ENCODE peak calls at places on chromosomes 6 and 20, in nine cellular contexts. One of them, this sample, is unnamed.

GRCh38 chr6:170093276-170093657 is 197.6 kb downstream of the DLL1 start:
- DNase-seq in uterus: peak; percentile 9
- DNase-seq in H1: no peak
- DNase-seq in esophagus squamous epithelium: no peak
- DNase-seq in HepG2: no peak
- DNase-seq in stomach: peak; percentile 14
- DNase-seq in IMR-90: no peak
- DNase-seq in GM12892: no peak
- DNase-seq in right lobe of liver: no peak
- DNase-seq in this sample: no peak

GRCh38 chr6:122953766-122954165 is 42.3 kb upstream of the CLVS2 start:
- DNase-seq in GM12892: no peak
- DNase-seq in H1: no peak
- DNase-seq in esophagus squamous epithelium: no peak
- DNase-seq in right lobe of liver: no peak
- DNase-seq in HepG2: no peak
- DNase-seq in uterus: no peak
- DNase-seq in IMR-90: no peak
- DNase-seq in stomach: no peak
- DNase-seq in this sample: no peak

GRCh38 chr20:10916312-10916711 is 242.5 kb upstream of the JAG1 start:
- DNase-seq in right lobe of liver: no peak
- DNase-seq in HepG2: no peak
- DNase-seq in GM12892: no peak
- DNase-seq in esophagus squamous epithelium: no peak
- DNase-seq in H1: no peak
- DNase-seq in stomach: no peak
- DNase-seq in IMR-90: no peak
- DNase-seq in uterus: no peak
- DNase-seq in this sample: no peak

GRCh38 chr6:122778961-122779671 is 400 bp upstream of the FABP7 start:
- DNase-seq in right lobe of liver: no peak
- DNase-seq in IMR-90: no peak
- DNase-seq in H1: no peak
- DNase-seq in esophagus squamous epithelium: no peak
- DNase-seq in stomach: no peak
- DNase-seq in GM12892: no peak
- DNase-seq in HepG2: no peak
- DNase-seq in uterus: no peak
- DNase-seq in this sample: no peak

GRCh38 chr6:35473849-35474128 is 5.6 kb downstream of the RPL10A start:
- DNase-seq in H1: no peak
- DNase-seq in esophagus squamous epithelium: no peak
- DNase-seq in GM12892: no peak
- DNase-seq in right lobe of liver: no peak
- DNase-seq in IMR-90: no peak
- DNase-seq in uterus: no peak
- DNase-seq in HepG2: no peak
- DNase-seq in stomach: no peak
- DNase-seq in this sample: no peak

GRCh38 chr6:101443315-101443714 is 49.8 kb downstream of the GRIK2 start:
- DNase-seq in IMR-90: no peak
- DNase-seq in GM12892: no peak
- DNase-seq in esophagus squamous epithelium: no peak
- DNase-seq in HepG2: no peak
- DNase-seq in H1: no peak
- DNase-seq in stomach: no peak
- DNase-seq in uterus: no peak
- DNase-seq in right lobe of liver: no peak
- DNase-seq in this sample: no peak

GRCh38 chr6:108175592-108176279 is 9.9 kb downstream of the NR2E1 start:
- DNase-seq in esophagus squamous epithelium: no peak
- DNase-seq in right lobe of liver: no peak
- DNase-seq in stomach: no peak
- DNase-seq in IMR-90: no peak
- DNase-seq in GM12892: no peak
- DNase-seq in uterus: no peak
- DNase-seq in H1: no peak
- DNase-seq in HepG2: no peak
- DNase-seq in this sample: no peak

GRCh38 chr20:438581-439469 is 23.5 kb downstream of the TBC1D20 start:
- DNase-seq in esophagus squamous epithelium: no peak
- DNase-seq in GM12892: no peak
- DNase-seq in right lobe of liver: no peak
- DNase-seq in uterus: no peak
- DNase-seq in H1: no peak
- DNase-seq in IMR-90: no peak
- DNase-seq in HepG2: no peak
- DNase-seq in stomach: peak; percentile 47
- DNase-seq in this sample: no peak

GRCh38 chr20:4666001-4666470 is 55.7 kb upstream of the PRND start:
- DNase-seq in H1: no peak
- DNase-seq in esophagus squamous epithelium: no peak
- DNase-seq in uterus: no peak
- DNase-seq in stomach: no peak
- DNase-seq in HepG2: no peak
- DNase-seq in IMR-90: peak; percentile 49
- DNase-seq in right lobe of liver: no peak
- DNase-seq in GM12892: no peak
- DNase-seq in this sample: no peak

GRCh38 chr6:148548065-148548748 is 198.6 kb upstream of the UST start:
- DNase-seq in HepG2: no peak
- DNase-seq in GM12892: no peak
- DNase-seq in esophagus squamous epithelium: no peak
- DNase-seq in H1: no peak
- DNase-seq in IMR-90: peak; percentile 53
- DNase-seq in right lobe of liver: no peak
- DNase-seq in uterus: no peak
- DNase-seq in stomach: no peak
- DNase-seq in this sample: no peak

GRCh38 chr6:118993803-118994231 is 58.9 kb upstream of the MCM9 start:
- DNase-seq in GM12892: no peak
- DNase-seq in IMR-90: no peak
- DNase-seq in stomach: no peak
- DNase-seq in esophagus squamous epithelium: no peak
- DNase-seq in uterus: no peak
- DNase-seq in right lobe of liver: no peak
- DNase-seq in H1: no peak
- DNase-seq in HepG2: peak; percentile 5
- DNase-seq in this sample: no peak

GRCh38 chr6:140078552-140079126 is 704.2 kb upstream of the CITED2 start:
- DNase-seq in right lobe of liver: no peak
- DNase-seq in H1: no peak
- DNase-seq in esophagus squamous epithelium: no peak
- DNase-seq in stomach: no peak
- DNase-seq in GM12892: no peak
- DNase-seq in uterus: no peak
- DNase-seq in HepG2: no peak
- DNase-seq in IMR-90: peak; percentile 92
- DNase-seq in this sample: no peak

GRCh38 chr20:36574278-36575065 is 1.1 kb downstream of the TGIF2 start:
- DNase-seq in IMR-90: peak; percentile 38
- DNase-seq in uterus: peak; percentile 76
- DNase-seq in right lobe of liver: peak; percentile 73
- DNase-seq in stomach: peak; percentile 51
- DNase-seq in esophagus squamous epithelium: no peak
- DNase-seq in GM12892: peak; percentile 48
- DNase-seq in H1: no peak
- DNase-seq in HepG2: peak; percentile 73
- DNase-seq in this sample: peak; percentile 54

GRCh38 chr6:166736606-166737005 is 109.6 kb upstream of the RPS6KA2 start:
- DNase-seq in IMR-90: peak; percentile 59
- DNase-seq in esophagus squamous epithelium: no peak
- DNase-seq in uterus: no peak
- DNase-seq in H1: no peak
- DNase-seq in HepG2: no peak
- DNase-seq in GM12892: no peak
- DNase-seq in stomach: no peak
- DNase-seq in right lobe of liver: no peak
- DNase-seq in this sample: no peak

GRCh38 chr20:22984611-22985010 is 50.5 kb upstream of the SSTR4 start:
- DNase-seq in H1: no peak
- DNase-seq in uterus: no peak
- DNase-seq in HepG2: no peak
- DNase-seq in right lobe of liver: no peak
- DNase-seq in IMR-90: no peak
- DNase-seq in GM12892: no peak
- DNase-seq in stomach: no peak
- DNase-seq in esophagus squamous epithelium: no peak
- DNase-seq in this sample: no peak
- TF ChIP-seq POLR2A in H1: no peak
- TF ChIP-seq POLR2A in uterus: no peak
- TF ChIP-seq POLR2A in HepG2: no peak
- TF ChIP-seq POLR2A in right lobe of liver: no peak
- TF ChIP-seq POLR2A in IMR-90: no peak
- TF ChIP-seq POLR2A in GM12892: no peak
- TF ChIP-seq POLR2A in stomach: no peak
- TF ChIP-seq POLR2A in esophagus squamous epithelium: no peak
- TF ChIP-seq POLR2A in this sample: no peak

GRCh38 chr6:25975909-25976560 is 13.4 kb downstream of the TRIM38 start:
- DNase-seq in IMR-90: no peak
- DNase-seq in stomach: no peak
- DNase-seq in uterus: no peak
- DNase-seq in GM12892: no peak
- DNase-seq in H1: no peak
- DNase-seq in right lobe of liver: no peak
- DNase-seq in HepG2: no peak
- DNase-seq in esophagus squamous epithelium: no peak
- DNase-seq in this sample: no peak

GRCh38 chr6:25984265-25984664 is 21.7 kb downstream of the TRIM38 start:
- DNase-seq in IMR-90: no peak
- DNase-seq in esophagus squamous epithelium: no peak
- DNase-seq in H1: no peak
- DNase-seq in HepG2: no peak
- DNase-seq in GM12892: no peak
- DNase-seq in uterus: no peak
- DNase-seq in right lobe of liver: no peak
- DNase-seq in stomach: no peak
- DNase-seq in this sample: no peak

GRCh38 chr6:25981529-25982263 is 19.1 kb downstream of the TRIM38 start:
- DNase-seq in HepG2: no peak
- DNase-seq in IMR-90: no peak
- DNase-seq in esophagus squamous epithelium: no peak
- DNase-seq in stomach: no peak
- DNase-seq in right lobe of liver: no peak
- DNase-seq in H1: no peak
- DNase-seq in uterus: no peak
- DNase-seq in GM12892: no peak
- DNase-seq in this sample: no peak

GRCh38 chr6:25980935-25981334 is 18.3 kb downstream of the TRIM38 start:
- DNase-seq in GM12892: no peak
- DNase-seq in H1: no peak
- DNase-seq in uterus: no peak
- DNase-seq in HepG2: no peak
- DNase-seq in stomach: no peak
- DNase-seq in IMR-90: no peak
- DNase-seq in esophagus squamous epithelium: no peak
- DNase-seq in right lobe of liver: no peak
- DNase-seq in this sample: no peak
- TF ChIP-seq POLR2A in GM12892: no peak
- TF ChIP-seq POLR2A in H1: no peak
- TF ChIP-seq POLR2A in uterus: no peak
- TF ChIP-seq POLR2A in HepG2: no peak
- TF ChIP-seq POLR2A in stomach: no peak
- TF ChIP-seq POLR2A in IMR-90: no peak
- TF ChIP-seq POLR2A in esophagus squamous epithelium: no peak
- TF ChIP-seq POLR2A in right lobe of liver: no peak
- TF ChIP-seq POLR2A in this sample: no peak

GRCh38 chr6:6474170-6474920 is 114.2 kb upstream of the LY86 start:
- DNase-seq in esophagus squamous epithelium: no peak
- DNase-seq in right lobe of liver: no peak
- DNase-seq in HepG2: no peak
- DNase-seq in GM12892: no peak
- DNase-seq in stomach: no peak
- DNase-seq in uterus: no peak
- DNase-seq in IMR-90: no peak
- DNase-seq in H1: no peak
- DNase-seq in this sample: no peak

GRCh38 chr6:6483168-6483567 is 105.4 kb upstream of the LY86 start:
- DNase-seq in esophagus squamous epithelium: no peak
- DNase-seq in stomach: no peak
- DNase-seq in H1: no peak
- DNase-seq in right lobe of liver: no peak
- DNase-seq in HepG2: no peak
- DNase-seq in GM12892: no peak
- DNase-seq in IMR-90: no peak
- DNase-seq in uterus: no peak
- DNase-seq in this sample: no peak

GRCh38 chr6:6479706-6480250 is 108.7 kb upstream of the LY86 start:
- DNase-seq in esophagus squamous epithelium: no peak
- DNase-seq in stomach: no peak
- DNase-seq in right lobe of liver: no peak
- DNase-seq in H1: no peak
- DNase-seq in HepG2: no peak
- DNase-seq in IMR-90: no peak
- DNase-seq in GM12892: no peak
- DNase-seq in uterus: no peak
- DNase-seq in this sample: no peak
- TF ChIP-seq POLR2A in esophagus squamous epithelium: no peak
- TF ChIP-seq POLR2A in stomach: no peak
- TF ChIP-seq POLR2A in right lobe of liver: no peak
- TF ChIP-seq POLR2A in H1: no peak
- TF ChIP-seq POLR2A in HepG2: no peak
- TF ChIP-seq POLR2A in IMR-90: no peak
- TF ChIP-seq POLR2A in GM12892: no peak
- TF ChIP-seq POLR2A in uterus: no peak
- TF ChIP-seq POLR2A in this sample: no peak

GRCh38 chr6:90222724-90223198 is 73.9 kb downstream of the BACH2 start:
- DNase-seq in HepG2: peak; percentile 27
- DNase-seq in esophagus squamous epithelium: no peak
- DNase-seq in GM12892: no peak
- DNase-seq in uterus: no peak
- DNase-seq in H1: no peak
- DNase-seq in IMR-90: peak; percentile 65
- DNase-seq in stomach: no peak
- DNase-seq in right lobe of liver: no peak
- DNase-seq in this sample: no peak
- TF ChIP-seq POLR2A in HepG2: no peak
- TF ChIP-seq POLR2A in esophagus squamous epithelium: no peak
- TF ChIP-seq POLR2A in GM12892: no peak
- TF ChIP-seq POLR2A in uterus: no peak
- TF ChIP-seq POLR2A in H1: no peak
- TF ChIP-seq POLR2A in IMR-90: no peak
- TF ChIP-seq POLR2A in stomach: no peak
- TF ChIP-seq POLR2A in right lobe of liver: no peak
- TF ChIP-seq POLR2A in this sample: no peak

DNA sequence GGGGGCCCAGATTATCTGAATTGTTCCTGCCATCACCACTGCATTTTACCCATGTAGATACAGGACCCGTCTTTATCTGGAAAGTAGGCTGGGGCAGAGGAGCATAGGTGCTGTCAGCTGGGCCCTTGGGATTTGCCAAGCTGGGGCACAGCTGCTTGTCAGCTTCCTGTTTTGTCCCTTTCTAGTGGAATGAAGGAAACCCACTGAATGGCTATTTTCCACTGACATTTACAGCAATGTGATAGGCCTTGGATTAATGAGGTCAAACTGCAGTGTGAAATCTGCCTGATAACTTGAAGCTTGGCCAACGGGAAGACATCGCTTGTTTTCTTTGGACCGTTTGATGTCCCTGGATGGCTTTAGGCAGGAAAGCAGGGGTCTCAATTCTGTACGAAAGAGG is 6.7 kb downstream of the PPP1R16B start:
- DNase-seq in IMR-90: no peak
- DNase-seq in GM12892: no peak
- DNase-seq in H1: no peak
- DNase-seq in esophagus squamous epithelium: no peak
- DNase-seq in uterus: no peak
- DNase-seq in right lobe of liver: no peak
- DNase-seq in HepG2: no peak
- DNase-seq in stomach: no peak
- DNase-seq in this sample: no peak
- TF ChIP-seq POLR2A in IMR-90: no peak
- TF ChIP-seq POLR2A in GM12892: no peak
- TF ChIP-seq POLR2A in H1: no peak
- TF ChIP-seq POLR2A in esophagus squamous epithelium: no peak
- TF ChIP-seq POLR2A in uterus: no peak
- TF ChIP-seq POLR2A in right lobe of liver: no peak
- TF ChIP-seq POLR2A in HepG2: no peak
- TF ChIP-seq POLR2A in stomach: no peak
- TF ChIP-seq POLR2A in this sample: no peak

This sample was measured in GM12891.